ENCODE peak calls at places on chromosomes 11 and 22, in six cellular contexts. One of them, this sample, is unnamed.

GRCh38 chr22:39665229-39665628 is 94.7 kb downstream of the CACNA1I start:
- DNase-seq in A549: no peak
- DNase-seq in sigmoid colon: no peak
- DNase-seq in SK-N-SH: no peak
- DNase-seq in H1: no peak
- DNase-seq in tibial nerve: no peak
- DNase-seq in this sample: no peak

GRCh38 chr22:31122532-31123291 is at the start of gene INPP5J:
- DNase-seq in A549: peak
- DNase-seq in sigmoid colon: peak
- DNase-seq in SK-N-SH: peak
- DNase-seq in H1: no peak
- DNase-seq in tibial nerve: no peak
- DNase-seq in this sample: peak

GRCh38 chr11:44427432-44427831 is 117.5 kb upstream of the ALX4 start:
- DNase-seq in A549: no peak
- DNase-seq in sigmoid colon: no peak
- DNase-seq in SK-N-SH: no peak
- DNase-seq in H1: no peak
- DNase-seq in tibial nerve: no peak
- DNase-seq in this sample: no peak

GRCh38 chr11:2590951-2591754 is 108.6 kb downstream of the KCNQ1OT1 start:
- DNase-seq in A549: no peak
- DNase-seq in sigmoid colon: peak
- DNase-seq in SK-N-SH: peak
- DNase-seq in H1: no peak
- DNase-seq in tibial nerve: no peak
- DNase-seq in this sample: peak

GRCh38 chr11:31872074-31872440 is 60.9 kb upstream of the PAX6 start:
- DNase-seq in A549: no peak
- DNase-seq in sigmoid colon: no peak
- DNase-seq in SK-N-SH: no peak
- DNase-seq in H1: no peak
- DNase-seq in tibial nerve: no peak
- DNase-seq in this sample: no peak

GRCh38 chr11:66866007-66866406 is 9.1 kb downstream of the LRFN4 start:
- DNase-seq in A549: no peak
- DNase-seq in sigmoid colon: no peak
- DNase-seq in SK-N-SH: no peak
- DNase-seq in H1: no peak
- DNase-seq in tibial nerve: no peak
- DNase-seq in this sample: no peak

GRCh38 chr22:50473088-50473487 is 1.7 kb downstream of the SBF1 start:
- DNase-seq in A549: peak
- DNase-seq in sigmoid colon: no peak
- DNase-seq in SK-N-SH: no peak
- DNase-seq in H1: no peak
- DNase-seq in tibial nerve: no peak
- DNase-seq in this sample: no peak

GRCh38 chr22:30890689-30891442 is 77.7 kb downstream of the MORC2 start:
- DNase-seq in A549: peak
- DNase-seq in sigmoid colon: peak
- DNase-seq in SK-N-SH: peak
- DNase-seq in H1: no peak
- DNase-seq in tibial nerve: no peak
- DNase-seq in this sample: no peak

GRCh38 chr11:44709281-44709562 is 17.5 kb upstream of the TSPAN18 start:
- DNase-seq in A549: no peak
- DNase-seq in sigmoid colon: no peak
- DNase-seq in SK-N-SH: no peak
- DNase-seq in H1: no peak
- DNase-seq in tibial nerve: no peak
- DNase-seq in this sample: no peak

GRCh38 chr11:3950996-3951662 is 95.7 kb downstream of the STIM1 start:
- DNase-seq in A549: no peak
- DNase-seq in sigmoid colon: no peak
- DNase-seq in SK-N-SH: no peak
- DNase-seq in H1: no peak
- DNase-seq in tibial nerve: no peak
- DNase-seq in this sample: no peak

GRCh38 chr22:22460635-22461034 is 47.9 kb downstream of the ZNF280B start:
- DNase-seq in A549: no peak
- DNase-seq in sigmoid colon: no peak
- DNase-seq in SK-N-SH: peak
- DNase-seq in H1: no peak
- DNase-seq in tibial nerve: no peak
- DNase-seq in this sample: no peak

GRCh38 chr22:50417544-50417943 is 57.3 kb downstream of the SBF1 start:
- DNase-seq in A549: no peak
- DNase-seq in sigmoid colon: no peak
- DNase-seq in SK-N-SH: no peak
- DNase-seq in H1: no peak
- DNase-seq in tibial nerve: no peak
- DNase-seq in this sample: no peak

GRCh38 chr22:36295247-36295646 is 42.3 kb downstream of the APOL1 start:
- DNase-seq in A549: no peak
- DNase-seq in sigmoid colon: no peak
- DNase-seq in SK-N-SH: no peak
- DNase-seq in H1: no peak
- DNase-seq in tibial nerve: no peak
- DNase-seq in this sample: no peak

GRCh38 chr11:15742626-15743243 is 613.6 kb downstream of the SOX6 start:
- DNase-seq in A549: no peak
- DNase-seq in sigmoid colon: no peak
- DNase-seq in SK-N-SH: peak
- DNase-seq in H1: no peak
- DNase-seq in tibial nerve: no peak
- DNase-seq in this sample: no peak

GRCh38 chr22:18070556-18071306 is 7.1 kb upstream of the PEX26 start:
- DNase-seq in A549: no peak
- DNase-seq in sigmoid colon: no peak
- DNase-seq in SK-N-SH: no peak
- DNase-seq in H1: no peak
- DNase-seq in tibial nerve: no peak
- DNase-seq in this sample: no peak

GRCh38 chr11:111450480-111451320 is 61.5 kb downstream of the BTG4 start:
- DNase-seq in A549: no peak
- DNase-seq in sigmoid colon: no peak
- DNase-seq in SK-N-SH: no peak
- DNase-seq in H1: no peak
- DNase-seq in tibial nerve: no peak
- DNase-seq in this sample: no peak

GRCh38 chr11:2775626-2776350 is 76.0 kb upstream of the KCNQ1OT1 start:
- DNase-seq in A549: no peak
- DNase-seq in sigmoid colon: peak
- DNase-seq in SK-N-SH: no peak
- DNase-seq in H1: no peak
- DNase-seq in tibial nerve: no peak
- DNase-seq in this sample: peak

GRCh38 chr22:37218771-37219411 is 6.6 kb upstream of the SSTR3 start:
- DNase-seq in A549: no peak
- DNase-seq in sigmoid colon: no peak
- DNase-seq in SK-N-SH: no peak
- DNase-seq in H1: no peak
- DNase-seq in tibial nerve: no peak
- DNase-seq in this sample: no peak

GRCh38 chr22:17083811-17084540 is 824 bp upstream of the IL17RA start:
- DNase-seq in A549: no peak
- DNase-seq in sigmoid colon: no peak
- DNase-seq in SK-N-SH: no peak
- DNase-seq in H1: no peak
- DNase-seq in tibial nerve: no peak
- DNase-seq in this sample: peak

GRCh38 chr11:62461740-62462522 is 43.1 kb downstream of the SCGB1A1 start:
- DNase-seq in A549: no peak
- DNase-seq in sigmoid colon: no peak
- DNase-seq in SK-N-SH: no peak
- DNase-seq in H1: no peak
- DNase-seq in tibial nerve: peak
- DNase-seq in this sample: no peak

DNA sequence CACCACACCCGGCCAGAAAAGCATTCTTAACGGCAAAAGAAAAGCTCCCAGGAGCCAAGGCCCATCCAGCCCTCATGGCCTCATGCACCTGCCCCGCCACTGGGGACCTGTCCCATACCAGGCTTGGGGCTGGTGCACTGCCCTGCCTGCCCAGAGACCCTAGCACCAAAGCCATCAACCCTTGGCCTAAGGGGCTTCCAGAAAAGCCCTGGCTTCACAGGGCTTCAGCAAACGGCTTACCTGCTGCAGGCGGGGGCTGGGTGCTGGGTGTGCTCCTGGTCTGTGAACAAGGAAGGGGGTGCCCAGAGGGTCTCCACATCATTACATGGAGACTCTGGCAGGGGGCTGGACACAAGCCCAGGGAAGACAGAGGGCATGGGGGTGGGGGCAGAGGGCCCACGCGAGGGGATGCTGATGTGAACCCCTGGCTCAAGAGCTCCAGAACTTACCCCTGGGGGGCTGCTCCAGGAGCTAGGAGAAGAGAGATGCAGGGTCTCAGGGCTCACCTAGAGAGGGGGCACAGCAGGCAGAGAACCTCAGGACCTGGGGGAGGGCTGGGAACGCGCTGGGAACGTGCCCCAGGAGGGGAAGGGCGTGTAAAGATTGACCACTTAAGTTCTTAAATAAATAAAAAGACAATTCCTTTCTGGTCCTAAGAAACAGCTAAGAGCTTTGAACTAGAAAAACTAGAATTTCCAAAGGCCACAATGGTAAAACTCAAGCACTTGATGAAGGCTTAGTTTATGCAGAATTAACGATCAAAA is 89.3 kb downstream of the CELSR1 start:
- DNase-seq in A549: no peak
- DNase-seq in sigmoid colon: no peak
- DNase-seq in SK-N-SH: no peak
- DNase-seq in H1: no peak
- DNase-seq in tibial nerve: no peak
- DNase-seq in this sample: no peak
- TF ChIP-seq EP300 in A549: no peak
- TF ChIP-seq EP300 in sigmoid colon: no peak
- TF ChIP-seq EP300 in SK-N-SH: no peak
- TF ChIP-seq EP300 in H1: no peak
- TF ChIP-seq EP300 in tibial nerve: no peak
- TF ChIP-seq EP300 in this sample: no peak

GRCh38 chr11:39412117-39412516 is 2047.3 kb downstream of the LRRC4C start:
- DNase-seq in A549: no peak
- DNase-seq in sigmoid colon: no peak
- DNase-seq in SK-N-SH: no peak
- DNase-seq in H1: no peak
- DNase-seq in tibial nerve: no peak
- DNase-seq in this sample: no peak
- TF ChIP-seq EP300 in A549: no peak
- TF ChIP-seq EP300 in sigmoid colon: no peak
- TF ChIP-seq EP300 in SK-N-SH: no peak
- TF ChIP-seq EP300 in H1: no peak
- TF ChIP-seq EP300 in tibial nerve: no peak
- TF ChIP-seq EP300 in this sample: no peak

GRCh38 chr11:20387262-20388095 is at the start of gene PRMT3:
- DNase-seq in A549: peak
- DNase-seq in sigmoid colon: peak
- DNase-seq in SK-N-SH: peak
- DNase-seq in H1: peak
- DNase-seq in tibial nerve: peak
- DNase-seq in this sample: peak
- TF ChIP-seq EP300 in A549: no peak
- TF ChIP-seq EP300 in sigmoid colon: peak
- TF ChIP-seq EP300 in SK-N-SH: peak
- TF ChIP-seq EP300 in H1: no peak
- TF ChIP-seq EP300 in tibial nerve: peak
- TF ChIP-seq EP300 in this sample: no peak

GRCh38 chr11:77771135-77771534 is 49.4 kb downstream of the RSF1 start:
- DNase-seq in A549: no peak
- DNase-seq in sigmoid colon: no peak
- DNase-seq in SK-N-SH: no peak
- DNase-seq in H1: no peak
- DNase-seq in tibial nerve: no peak
- DNase-seq in this sample: no peak
- TF ChIP-seq EP300 in A549: no peak
- TF ChIP-seq EP300 in sigmoid colon: no peak
- TF ChIP-seq EP300 in SK-N-SH: no peak
- TF ChIP-seq EP300 in H1: no peak
- TF ChIP-seq EP300 in tibial nerve: no peak
- TF ChIP-seq EP300 in this sample: no peak

GRCh38 chr11:18692941-18693760 is 5.4 kb upstream of the TMEM86A start:
- DNase-seq in A549: no peak
- DNase-seq in sigmoid colon: no peak
- DNase-seq in SK-N-SH: no peak
- DNase-seq in H1: no peak
- DNase-seq in tibial nerve: no peak
- DNase-seq in this sample: no peak
- TF ChIP-seq EP300 in A549: no peak
- TF ChIP-seq EP300 in sigmoid colon: no peak
- TF ChIP-seq EP300 in SK-N-SH: no peak
- TF ChIP-seq EP300 in H1: no peak
- TF ChIP-seq EP300 in tibial nerve: no peak
- TF ChIP-seq EP300 in this sample: no peak

This sample was measured in ovary.